ENCODE peak calls at places on chromosomes 7 and 10, in four cellular contexts. N is colonic mucosa, G is uterus, U is breast epithelium. W is an unnamed sample. For H3K27me3 and H3K4me1, the result is how much of the 10 kb centered on the place peaks cover.

GRCh38 chr10:103504181-103504783 is 10.8 kb downstream of the NEURL1 start:
- DNase-seq in N (no peak), G (peak), U (no peak), W (no peak)

GRCh38 chr7:143931739-143932138 is 3.3 kb upstream of the OR2F2 start:
- DNase-seq in N (no peak), G (no peak), U (no peak), W (no peak)

GRCh38 chr7:101926265-101926664 is 108.8 kb downstream of the CUX1 start:
- DNase-seq in N (no peak), G (no peak), U (no peak), W (no peak)

GRCh38 chr7:2751086-2751485 is 63.1 kb downstream of the AMZ1 start:
- DNase-seq in N (no peak), G (no peak), U (no peak), W (no peak)

GRCh38 chr7:105642264-105642663 is 61.0 kb upstream of the EFCAB10 start:
- DNase-seq in N (no peak), G (no peak), U (no peak), W (no peak)

GRCh38 chr10:82813856-82814255 is 938.9 kb downstream of the NRG3 start:
- DNase-seq in N (no peak), G (no peak), U (no peak), W (peak)

GRCh38 chr10:48902096-48902495 is 37.5 kb downstream of the LRRC18 start:
- DNase-seq in N (no peak), G (no peak), U (no peak), W (no peak)

GRCh38 chr7:132400667-132401142 is 175.6 kb downstream of the PLXNA4 start:
- DNase-seq in N (no peak), G (peak), U (no peak), W (no peak)

GRCh38 chr7:129163875-129164544 is 19.5 kb downstream of the TSPAN33 start:
- DNase-seq in N (no peak), G (no peak), U (no peak), W (peak)

GRCh38 chr7:84271550-84271949 is 77.0 kb upstream of the SEMA3A start:
- DNase-seq in N (no peak), G (no peak), U (no peak), W (no peak)

GRCh38 chr7:91759205-91759863 is 121.2 kb downstream of the MTERF1 start:
- DNase-seq in N (peak), G (no peak), U (peak), W (peak)

GRCh38 chr7:30143748-30144251 is 9.0 kb downstream of the MTURN start:
- DNase-seq in N (no peak), G (no peak), U (peak), W (no peak)

GRCh38 chr7:134941185-134941900 is 45.0 kb upstream of the AGBL3 start:
- DNase-seq in N (no peak), G (no peak), U (peak), W (peak)

GRCh38 chr7:82194011-82194410 is 249.6 kb downstream of the CACNA2D1 start:
- DNase-seq in N (no peak), G (no peak), U (no peak), W (no peak)

GRCh38 chr10:109899578-109900355 is 23.5 kb downstream of the XPNPEP1 start:
- DNase-seq in N (no peak), G (peak), U (peak), W (no peak)

GRCh38 chr7:73734619-73735525 is 3.7 kb downstream of the ABHD11 start:
- DNase-seq in N (peak), G (peak), U (peak), W (peak)

GRCh38 chr10:79547973-79548372 is 12.2 kb downstream of the SFTPA2 start:
- DNase-seq in N (no peak), G (no peak), U (no peak), W (no peak)

GRCh38 chr7:158187055-158187770 is 400.4 kb downstream of the PTPRN2 start:
- DNase-seq in N (no peak), G (no peak), U (no peak), W (no peak)

GRCh38 chr10:73044378-73045285 is 52.0 kb downstream of the P4HA1 start:
- DNase-seq in N (no peak), G (no peak), U (no peak), W (no peak)

GRCh38 chr7:78279035-78279434 is 480.5 kb downstream of the PHTF2 start:
- DNase-seq in N (no peak), G (no peak), U (no peak), W (no peak)

GRCh38 chr7:19916011-19916410 is 142.6 kb upstream of the TMEM196 start:
- DNase-seq in N (no peak), G (no peak), U (no peak), W (no peak)

GRCh38 chr7:38129579-38129978 is 48.5 kb upstream of the STARD3NL start:
- DNase-seq in N (no peak), G (no peak), U (no peak), W (no peak)

GRCh38 chr10:112562803-112563663 is 116.0 kb downstream of the VTI1A start:
- DNase-seq in N (no peak), G (no peak), U (no peak), W (no peak)

GRCh38 chr10:114698271-114699185 is 40.5 kb upstream of the ABLIM1 start:
- DNase-seq in N (no peak), G (no peak), U (no peak), W (no peak)

GRCh38 chr10:78401882-78402367 is 368.3 kb downstream of the RPS24 start:
- DNase-seq in N (no peak), G (no peak), U (no peak), W (no peak)

GRCh38 chr10:47443145-47443544 is 40.8 kb downstream of the ANXA8 start:
- DNase-seq in N (no peak), G (no peak), U (peak), W (no peak)

GRCh38 chr7:11427686-11428273 is 404.2 kb downstream of the THSD7A start:
- DNase-seq in N (no peak), G (no peak), U (no peak), W (no peak)

GRCh38 chr7:49564379-49564714 is 209.1 kb upstream of the VWC2 start:
- DNase-seq in N (no peak), G (no peak), U (no peak), W (no peak)

GRCh38 chr10:60123172-60123571 is 216.8 kb upstream of the CCDC6 start:
- DNase-seq in N (no peak), G (no peak), U (no peak), W (no peak)

GRCh38 chr10:123807444-123808035 is 84.1 kb downstream of the CPXM2 start:
- DNase-seq in N (peak), G (no peak), U (no peak), W (no peak)

GRCh38 chr7:12929416-12930140 is 242.1 kb downstream of the ARL4A start:
- DNase-seq in N (no peak), G (no peak), U (no peak), W (no peak)

GRCh38 chr10:122786269-122786668 is 59.4 kb downstream of the CUZD1 start:
- DNase-seq in N (no peak), G (no peak), U (no peak), W (peak)

GRCh38 chr7:155220881-155221280 is 76.8 kb upstream of the INSIG1 start:
- DNase-seq in N (no peak), G (no peak), U (no peak), W (no peak)

GRCh38 chr10:118045154-118045841 is 1.4 kb downstream of the RAB11FIP2 start:
- DNase-seq in N (no peak), G (no peak), U (no peak), W (no peak)

GRCh38 chr10:11570751-11571150 is 40.7 kb downstream of the USP6NL start:
- DNase-seq in N (no peak), G (no peak), U (no peak), W (no peak)

GRCh38 chr10:46314046-46314445 is 27.2 kb downstream of the ANTXRL start:
- DNase-seq in N (no peak), G (no peak), U (no peak), W (no peak)

GRCh38 chr7:29189743-29190201 is 4.8 kb upstream of the CHN2 start:
- DNase-seq in N (peak), G (peak), U (no peak), W (peak)

GRCh38 chr7:43628431-43628830 is 45.5 kb downstream of the STK17A start:
- DNase-seq in N (no peak), G (no peak), U (no peak), W (no peak)

DNA sequence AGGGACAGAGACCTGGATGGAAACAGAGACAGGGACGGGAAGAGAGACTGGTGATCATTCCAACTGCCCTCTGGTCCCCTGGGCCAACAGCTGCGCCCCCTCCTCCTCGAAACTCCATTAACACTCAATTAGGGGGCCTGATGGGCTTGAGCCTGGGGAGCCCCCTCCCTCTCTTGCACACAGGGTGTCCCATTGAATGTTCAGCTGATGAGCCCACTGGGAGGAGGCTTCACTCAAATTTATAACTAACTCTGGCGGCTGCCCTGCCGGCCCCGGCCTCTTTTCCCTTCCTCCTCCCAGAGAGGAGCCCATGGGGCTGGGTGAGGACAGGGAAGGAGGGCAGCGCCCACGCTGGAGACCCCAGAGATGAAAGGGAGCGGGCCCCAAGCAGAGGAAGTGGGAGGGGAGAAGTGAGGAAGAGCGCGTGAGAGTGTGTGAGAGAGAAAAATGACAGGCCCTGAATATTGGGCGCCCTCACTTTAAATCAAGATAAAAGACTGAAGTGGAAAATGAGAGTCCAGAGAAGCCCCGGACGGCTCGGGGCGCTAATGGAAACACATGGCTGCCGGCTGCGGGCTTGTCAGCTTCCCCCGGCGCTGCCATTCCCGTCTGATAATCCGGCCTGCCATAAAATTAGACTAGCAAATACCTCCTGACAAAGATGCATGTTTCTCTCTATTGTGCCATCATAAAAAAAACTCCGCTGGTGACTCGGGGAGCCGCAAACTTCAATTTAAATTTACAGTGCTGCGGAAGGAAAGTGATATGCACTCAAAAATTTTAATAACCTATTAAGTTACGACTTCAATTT is 58.0 kb upstream of the PAX2 start:
- DNase-seq in N (no peak), G (no peak), U (no peak), W (no peak)
- H3K27me3 ChIP-seq in N (under half), G (under half), U (half or more), W (under half)

DNA sequence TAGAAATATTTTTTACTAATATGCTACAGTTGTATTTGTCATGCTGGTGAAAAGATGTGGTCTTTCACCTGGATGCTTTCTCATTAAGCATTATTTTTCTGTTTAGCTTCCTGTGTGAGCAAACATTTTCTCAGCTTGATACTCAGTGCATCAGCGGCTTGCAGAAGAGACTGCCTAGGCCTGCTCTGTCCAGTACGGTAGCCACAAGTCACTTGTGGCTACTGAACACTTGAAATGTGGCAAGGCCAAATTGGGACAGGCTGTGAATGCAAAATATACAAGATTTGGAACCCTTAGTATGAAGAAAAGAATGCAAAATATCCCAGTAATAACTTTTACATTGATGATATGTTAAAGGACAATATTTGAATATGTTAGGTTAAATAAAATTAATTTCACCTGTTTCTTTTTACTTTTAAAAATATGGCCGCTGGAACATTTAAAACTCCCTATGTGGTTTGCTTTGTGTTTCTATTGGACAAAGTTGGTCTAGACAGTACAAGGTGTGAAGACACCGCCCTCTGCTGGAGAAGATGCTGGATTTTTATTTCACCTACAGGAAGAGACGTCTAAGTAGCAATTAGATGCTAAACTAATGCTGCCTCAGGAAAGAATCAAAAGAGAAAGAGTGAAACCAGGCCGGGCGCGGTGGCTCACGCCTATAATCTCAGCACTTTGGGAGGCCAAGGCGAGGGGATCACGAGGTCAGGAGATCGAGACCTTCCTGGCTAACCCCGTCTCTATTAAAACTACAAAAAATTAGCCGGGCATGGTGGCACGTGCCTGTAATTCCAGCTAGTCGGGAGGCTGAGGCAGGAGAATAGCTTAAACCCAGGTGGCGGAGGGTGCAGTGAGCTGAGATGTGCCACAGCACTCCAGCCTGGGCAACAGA is 5.3 kb downstream of the SRGN start:
- DNase-seq in N (peak), G (peak), U (peak), W (peak)
- H3K4me3 ChIP-seq in N (no peak), G (no peak), U (no peak), W (no peak)

DNA sequence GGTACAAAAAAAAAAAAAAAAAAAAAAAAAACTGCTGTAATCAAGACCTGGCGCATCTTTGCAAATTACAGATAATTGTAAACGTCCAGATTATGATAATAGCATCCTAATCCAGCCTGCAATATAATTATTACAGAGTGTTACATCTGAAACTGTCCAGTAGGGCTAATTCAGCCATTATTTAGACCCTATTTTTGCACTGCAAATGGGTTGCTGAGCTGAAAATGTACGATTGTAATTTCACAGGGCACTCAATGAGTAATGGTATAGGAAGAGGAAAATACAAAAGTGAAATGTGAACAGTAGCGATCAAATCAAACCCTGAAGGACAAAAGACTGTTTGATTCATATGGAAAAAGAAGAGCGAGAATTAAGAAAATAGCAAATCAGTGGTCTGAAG is 8.8 kb downstream of the DLX6 start:
- DNase-seq in N (no peak), G (no peak), U (no peak), W (no peak)
- H3K4me1 ChIP-seq in N (under half), G (under half), U (under half), W (under half)

DNA sequence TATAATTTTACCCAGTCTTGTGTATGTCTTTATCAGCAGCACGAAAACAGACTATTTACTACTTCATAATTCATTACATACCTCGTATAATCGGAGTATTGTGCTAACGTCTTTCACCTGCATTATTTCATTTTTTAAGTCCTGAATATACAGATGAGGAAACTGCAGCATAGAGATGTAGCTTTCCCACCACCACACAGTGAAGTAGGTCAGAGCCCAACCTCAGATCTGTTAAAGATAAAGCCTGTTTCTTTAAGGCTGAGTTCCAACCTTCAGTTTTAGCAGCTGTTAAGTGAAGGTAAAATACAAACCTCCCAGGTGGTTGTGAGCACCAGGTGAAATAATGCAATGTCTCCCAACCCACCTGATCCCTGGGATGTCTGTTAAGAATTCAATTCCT is 2.0 kb upstream of the ADAM12 start:
- DNase-seq in N (no peak), G (no peak), U (no peak), W (no peak)
- H3K27me3 ChIP-seq in N (under half), G (under half), U (under half), W (under half)

GRCh38 chr7:7489546-7489945 is 46.1 kb downstream of the COL28A1 start:
- DNase-seq in N (no peak), G (no peak), U (peak), W (no peak)
- H3K4me3 ChIP-seq in N (no peak), G (no peak), U (no peak), W (no peak)

DNA sequence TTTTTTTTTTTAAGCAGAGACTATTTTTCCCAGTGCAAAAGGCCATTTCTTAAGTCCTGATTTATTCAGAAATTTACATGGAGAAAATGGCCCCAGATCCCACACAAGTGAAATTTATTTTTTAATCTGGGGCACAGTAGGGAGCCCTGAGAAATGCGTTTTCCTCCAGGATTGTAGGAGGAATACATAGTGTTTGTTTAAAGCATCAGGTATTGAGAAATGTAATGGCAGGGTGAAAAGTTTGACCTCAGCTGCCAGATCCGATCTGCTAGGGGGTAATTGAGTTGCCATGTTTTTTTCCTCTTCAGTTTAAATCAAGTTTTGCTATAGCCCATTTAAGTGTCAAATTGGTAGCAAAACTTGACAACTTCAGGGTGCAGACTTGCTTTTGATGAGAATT is 110.0 kb downstream of the LRMDA start:
- DNase-seq in N (no peak), G (no peak), U (no peak), W (no peak)
- H3K4me1 ChIP-seq in N (under half), G (under half), U (under half), W (under half)

DNA sequence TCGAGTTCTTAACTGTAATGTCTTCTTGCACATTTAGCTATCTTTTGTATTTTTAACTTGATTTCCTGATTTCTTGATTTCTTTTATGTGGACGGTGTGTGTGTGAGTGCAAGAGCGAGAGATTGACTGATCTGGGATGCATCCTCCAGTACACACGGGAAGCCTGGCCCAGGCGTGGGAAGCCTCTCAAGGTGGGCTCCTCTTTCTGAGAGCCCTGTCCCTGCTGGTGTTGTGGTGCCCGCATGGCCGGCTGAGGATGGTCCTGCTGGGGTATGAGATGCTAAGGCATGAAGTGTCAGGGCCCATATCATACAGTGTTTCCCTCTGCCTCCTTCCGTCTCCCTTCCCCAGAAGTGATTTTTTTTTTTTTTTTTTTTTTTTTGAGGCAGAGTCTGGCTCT is 130.8 kb upstream of the TCERG1L start:
- DNase-seq in N (no peak), G (no peak), U (no peak), W (no peak)
- H3K27me3 ChIP-seq in N (under half), G (under half), U (half or more), W (under half)

DNA sequence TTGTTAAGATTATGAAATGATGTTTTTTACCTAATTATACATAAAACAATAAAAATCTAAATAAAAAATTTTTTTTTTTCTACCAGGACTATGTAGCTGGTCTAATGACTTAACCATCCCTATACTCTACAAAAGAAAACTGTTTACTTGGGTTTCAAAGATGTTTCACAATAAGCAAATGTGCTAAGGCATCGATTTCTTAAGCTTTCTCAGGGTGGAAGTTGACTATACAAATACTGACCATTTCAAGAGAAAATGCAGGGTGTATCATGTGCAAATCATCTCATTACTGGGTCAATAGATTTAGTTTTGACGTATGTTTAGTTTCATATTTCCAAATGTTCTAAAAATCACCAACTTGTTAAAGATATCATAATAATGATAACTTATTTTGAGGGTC is 7.6 kb downstream of the NRP1 start:
- DNase-seq in N (no peak), G (no peak), U (no peak), W (no peak)
- H3K4me3 ChIP-seq in N (no peak), G (no peak), U (no peak), W (no peak)